ENCODE peak calls at places on chromosomes 2 and 18, in nine cellular contexts. V, P, J, I, L, G, R, N and K are unnamed samples.
A peak's percentile ranks its signal among the peaks of the same experiment; 100 is the strongest.

GRCh38 chr2:216540920-216541319 is 42.3 kb downstream of the RPL37A start:
- DNase-seq in V (no peak), P (no peak), J (no peak), I (no peak), L (no peak), G (no peak), R (no peak), N (no peak), K (no peak)

GRCh38 chr2:69830045-69830905 is 815 bp downstream of the GMCL1 start:
- DNase-seq in V (no peak), P (peak; percentile 43), J (peak; percentile 48), I (peak; percentile 63), L (peak; percentile 75), G (peak; percentile 46), R (peak; percentile 64), N (no peak), K (peak; percentile 34)

GRCh38 chr2:100274076-100274475 is 48.2 kb downstream of the LONRF2 start:
- DNase-seq in V (no peak), P (no peak), J (no peak), I (no peak), L (no peak), G (no peak), R (no peak), N (no peak), K (peak; percentile 80)

GRCh38 chr2:199882667-199883066 is 28.4 kb upstream of the C2orf69 start:
- DNase-seq in V (no peak), P (no peak), J (no peak), I (no peak), L (no peak), G (no peak), R (no peak), N (no peak), K (no peak)

GRCh38 chr2:181746844-181747243 is 66.5 kb upstream of the NEUROD1 start:
- DNase-seq in V (no peak), P (no peak), J (no peak), I (no peak), L (no peak), G (no peak), R (no peak), N (no peak), K (no peak)

GRCh38 chr18:69387181-69387580 is 13.5 kb upstream of the DOK6 start:
- DNase-seq in V (no peak), P (no peak), J (no peak), I (no peak), L (no peak), G (no peak), R (no peak), N (no peak), K (no peak)

GRCh38 chr2:214649440-214650205 is 159.9 kb downstream of the BARD1 start:
- DNase-seq in V (no peak), P (no peak), J (peak; percentile 70), I (no peak), L (no peak), G (no peak), R (no peak), N (no peak), K (no peak)

GRCh38 chr2:226130192-226130591 is 669.4 kb downstream of the IRS1 start:
- DNase-seq in V (no peak), P (no peak), J (no peak), I (no peak), L (no peak), G (no peak), R (no peak), N (no peak), K (no peak)

GRCh38 chr2:212975333-212975732 is 176.1 kb downstream of the IKZF2 start:
- DNase-seq in V (no peak), P (no peak), J (no peak), I (no peak), L (no peak), G (no peak), R (no peak), N (no peak), K (peak; percentile 18)

GRCh38 chr2:203678971-203679370 is 27.5 kb upstream of the CD28 start:
- DNase-seq in V (no peak), P (no peak), J (no peak), I (no peak), L (no peak), G (no peak), R (no peak), N (no peak), K (no peak)

GRCh38 chr2:153770359-153770991 is 101.2 kb upstream of the GALNT13 start:
- DNase-seq in V (no peak), P (no peak), J (no peak), I (no peak), L (no peak), G (no peak), R (no peak), N (peak; percentile 20), K (no peak)

GRCh38 chr18:46497129-46497528 is 159.9 kb downstream of the LOXHD1 start:
- DNase-seq in V (no peak), P (no peak), J (peak; percentile 16), I (no peak), L (no peak), G (peak; percentile 38), R (peak; percentile 85), N (no peak), K (no peak)

GRCh38 chr2:207531024-207531411 is 1.3 kb downstream of the CREB1 start:
- DNase-seq in V (no peak), P (no peak), J (peak; percentile 29), I (no peak), L (no peak), G (no peak), R (no peak), N (no peak), K (no peak)

GRCh38 chr2:71581015-71581414 is 127.7 kb downstream of the DYSF start:
- DNase-seq in V (no peak), P (no peak), J (no peak), I (no peak), L (no peak), G (peak; percentile 28), R (no peak), N (no peak), K (no peak)

GRCh38 chr18:31679133-31679731 is 5.1 kb downstream of the B4GALT6 start:
- DNase-seq in V (peak; percentile 59), P (no peak), J (no peak), I (no peak), L (peak; percentile 56), G (no peak), R (no peak), N (no peak), K (no peak)

GRCh38 chr2:156434461-156435291 is 1.5 kb upstream of the GPD2 start:
- DNase-seq in V (no peak), P (no peak), J (peak; percentile 59), I (no peak), L (no peak), G (no peak), R (no peak), N (no peak), K (no peak)

GRCh38 chr2:46277470-46278190 is 19.6 kb upstream of the EPAS1 start:
- DNase-seq in V (no peak), P (no peak), J (no peak), I (peak; percentile 72), L (no peak), G (no peak), R (no peak), N (no peak), K (no peak)

GRCh38 chr2:27566628-27567027 is 16.2 kb upstream of the ZNF512 start:
- DNase-seq in V (peak; percentile 65), P (no peak), J (peak; percentile 69), I (no peak), L (no peak), G (no peak), R (no peak), N (no peak), K (no peak)

GRCh38 chr2:233081232-233081730 is 21.1 kb downstream of the INPP5D start:
- DNase-seq in V (no peak), P (no peak), J (no peak), I (no peak), L (peak; percentile 62), G (peak; percentile 16), R (no peak), N (peak; percentile 39), K (no peak)

GRCh38 chr2:177143444-177143843 is 69.2 kb upstream of the HNRNPA3 start:
- DNase-seq in V (peak; percentile 73), P (no peak), J (peak; percentile 55), I (no peak), L (no peak), G (no peak), R (no peak), N (no peak), K (no peak)

GRCh38 chr2:147275943-147276342 is 568.9 kb upstream of the ACVR2A start:
- DNase-seq in V (no peak), P (no peak), J (no peak), I (no peak), L (no peak), G (no peak), R (peak; percentile 53), N (no peak), K (no peak)

GRCh38 chr2:39660612-39661196 is 5.0 kb upstream of the TMEM178A start:
- DNase-seq in V (no peak), P (no peak), J (no peak), I (no peak), L (no peak), G (no peak), R (no peak), N (no peak), K (no peak)

GRCh38 chr2:128690431-128690830 is 371.8 kb upstream of the HS6ST1 start:
- DNase-seq in V (no peak), P (no peak), J (no peak), I (no peak), L (no peak), G (peak; percentile 62), R (no peak), N (no peak), K (no peak)

GRCh38 chr2:73780242-73780582 is 309 bp upstream of the DUSP11 start:
- DNase-seq in V (no peak), P (no peak), J (no peak), I (no peak), L (no peak), G (no peak), R (no peak), N (no peak), K (no peak)